ENCODE peak calls at places on chromosomes 13 and 19, in six cellular contexts. V is brain pericyte; I is effector memory CD4-positive, alpha-beta T cell; C is NCI-H1417; E is NCI-H1694 treated with DMSO at 0.1 percent for 48 hours; Q is BE2C. G is an unnamed sample.
A peak's percentile ranks its signal among the peaks of the same experiment; 100 is the strongest.

GRCh38 chr19:3591876-3592613 is 6.8 kb downstream of the GIPC3 start:
- DNase-seq in V (no peak), I (no peak), C (no peak), E (no peak), Q (no peak), G (no peak)

GRCh38 chr19:2123682-2124387 is 27.1 kb downstream of the IZUMO4 start:
- DNase-seq in V (no peak), I (no peak), C (no peak), E (no peak), Q (no peak), G (no peak)

GRCh38 chr13:107765724-107766436 is 449.5 kb downstream of the LIG4 start:
- DNase-seq in V (no peak), I (no peak), C (peak; percentile 98), E (no peak), Q (peak; percentile 61), G (peak; percentile 7)

GRCh38 chr13:42656136-42656535 is 82.2 kb downstream of the TNFSF11 start:
- DNase-seq in V (no peak), I (no peak), C (peak; percentile 7), E (no peak), Q (no peak), G (peak; percentile 7)

GRCh38 chr13:51977606-51978005 is 33.6 kb downstream of the ATP7B start:
- DNase-seq in V (no peak), I (no peak), C (no peak), E (no peak), Q (no peak), G (no peak)

GRCh38 chr13:51551446-51551845 is 32.8 kb upstream of the WDFY2 start:
- DNase-seq in V (no peak), I (no peak), C (peak; percentile 18), E (no peak), Q (no peak), G (peak; percentile 31)

GRCh38 chr13:28494861-28495585 is at the start of gene FLT1:
- DNase-seq in V (no peak), I (no peak), C (no peak), E (no peak), Q (peak; percentile 47), G (peak; percentile 47)

GRCh38 chr13:62799038-62799535 is 1383.4 kb upstream of the PCDH20 start:
- DNase-seq in V (no peak), I (no peak), C (no peak), E (no peak), Q (no peak), G (no peak)

GRCh38 chr19:49432141-49433073 is 7.2 kb downstream of the GFY start:
- DNase-seq in V (no peak), I (no peak), C (no peak), E (no peak), Q (no peak), G (peak; percentile 78)

GRCh38 chr19:14476663-14477401 is 1.7 kb upstream of the PTGER1 start:
- DNase-seq in V (no peak), I (peak; percentile 39), C (no peak), E (no peak), Q (no peak), G (no peak)

GRCh38 chr19:58581227-58582141 is 8.3 kb upstream of the MZF1 start:
- DNase-seq in V (peak; percentile 67), I (peak; percentile 78), C (no peak), E (no peak), Q (no peak), G (no peak)

GRCh38 chr19:18291019-18291524 is 9.7 kb upstream of the JUND start:
- DNase-seq in V (no peak), I (no peak), C (no peak), E (no peak), Q (no peak), G (no peak)

GRCh38 chr13:40776232-40776631 is 5.2 kb upstream of the MRPS31 start:
- DNase-seq in V (no peak), I (no peak), C (no peak), E (no peak), Q (no peak), G (no peak)

GRCh38 chr19:35027851-35028599 is 2.2 kb upstream of the SCN1B start:
- DNase-seq in V (no peak), I (no peak), C (no peak), E (no peak), Q (no peak), G (no peak)

GRCh38 chr13:88552966-88553365 is 881.8 kb downstream of the SLITRK5 start:
- DNase-seq in V (no peak), I (no peak), C (no peak), E (no peak), Q (no peak), G (no peak)

GRCh38 chr19:18940791-18941627 is at the start of gene HOMER3:
- DNase-seq in V (no peak), I (peak; percentile 52), C (peak; percentile 60), E (peak; percentile 45), Q (peak; percentile 87), G (peak; percentile 59)

GRCh38 chr19:29269641-29270040 is 56.7 kb upstream of the UQCRFS1 start:
- DNase-seq in V (no peak), I (no peak), C (no peak), E (no peak), Q (no peak), G (no peak)

G was measured in NCI-H146.